ENCODE peak calls at places on chromosomes 5 and 9, in eight cellular contexts. X is posterior vena cava; M is stimulated activated naive CD8-positive, alpha-beta T cell treated with anti-CD3 and anti-CD28 coated beads, Interleukin-15, amount 100 ng/mL, for 72 hours; V is foreskin keratinocyte; D is cardiac fibroblast; L is lung; W is A673; T is NT2/D1. G is an unnamed sample.

GRCh38 chr9:127198587-127198986 is 66.0 kb upstream of the GARNL3 start:
- DNase-seq in X (no peak), M (no peak), V (no peak), D (no peak), L (no peak), W (no peak), T (no peak), G (peak)

GRCh38 chr5:62354028-62354874 is 48.2 kb downstream of the KIF2A start:
- DNase-seq in X (no peak), M (no peak), V (peak), D (peak), L (no peak), W (peak), T (no peak), G (no peak)

GRCh38 chr9:79699479-79699878 is 127.7 kb downstream of the TLE4 start:
- DNase-seq in X (no peak), M (no peak), V (no peak), D (no peak), L (no peak), W (no peak), T (no peak), G (no peak)

GRCh38 chr5:134642931-134643530 is 5.6 kb upstream of the SEC24A start:
- DNase-seq in X (no peak), M (no peak), V (no peak), D (no peak), L (no peak), W (no peak), T (no peak), G (peak)

GRCh38 chr5:74316064-74316586 is 324.4 kb downstream of the ENC1 start:
- DNase-seq in X (peak), M (no peak), V (peak), D (peak), L (peak), W (peak), T (no peak), G (no peak)

GRCh38 chr9:137295313-137296213 is 6.5 kb downstream of the NRARP start:
- DNase-seq in X (no peak), M (peak), V (no peak), D (no peak), L (no peak), W (peak), T (no peak), G (peak)

GRCh38 chr9:20408513-20408912 is 213.8 kb downstream of the MLLT3 start:
- DNase-seq in X (no peak), M (no peak), V (no peak), D (no peak), L (no peak), W (no peak), T (no peak), G (no peak)

GRCh38 chr9:124665391-124666058 is 105.6 kb downstream of the NR6A1 start:
- DNase-seq in X (no peak), M (no peak), V (peak), D (peak), L (no peak), W (peak), T (no peak), G (no peak)

GRCh38 chr9:113963017-113963620 is 87.0 kb downstream of the ZNF618 start:
- DNase-seq in X (no peak), M (peak), V (peak), D (peak), L (peak), W (peak), T (peak), G (no peak)

GRCh38 chr5:125743939-125744338 is 679.3 kb upstream of the GRAMD2B start:
- DNase-seq in X (no peak), M (no peak), V (no peak), D (no peak), L (no peak), W (no peak), T (no peak), G (no peak)

GRCh38 chr5:9582406-9582805 is 36.5 kb upstream of the SEMA5A start:
- DNase-seq in X (no peak), M (no peak), V (no peak), D (peak), L (no peak), W (no peak), T (no peak), G (no peak)

GRCh38 chr5:76716456-76717157 is 681 bp downstream of the F2R start:
- DNase-seq in X (no peak), M (no peak), V (no peak), D (peak), L (no peak), W (peak), T (no peak), G (peak)

GRCh38 chr5:122972877-122973276 is 63.6 kb downstream of the PPIC start:
- DNase-seq in X (no peak), M (no peak), V (peak), D (peak), L (no peak), W (no peak), T (no peak), G (no peak)

GRCh38 chr9:96691326-96691725 is 36.2 kb upstream of the PRXL2C start:
- DNase-seq in X (no peak), M (no peak), V (peak), D (no peak), L (no peak), W (no peak), T (no peak), G (no peak)

GRCh38 chr5:115324021-115324420 is 27.6 kb upstream of the CCDC112 start:
- DNase-seq in X (no peak), M (no peak), V (peak), D (peak), L (no peak), W (no peak), T (no peak), G (no peak)

GRCh38 chr5:159448-160172 is 31.7 kb upstream of the LRRC14B start:
- DNase-seq in X (peak), M (no peak), V (no peak), D (peak), L (no peak), W (no peak), T (no peak), G (peak)

GRCh38 chr9:92325991-92326500 is 293 bp downstream of the CENPP start:
- DNase-seq in X (no peak), M (no peak), V (peak), D (no peak), L (no peak), W (peak), T (no peak), G (no peak)

GRCh38 chr9:3916420-3916819 is 383.4 kb downstream of the GLIS3 start:
- DNase-seq in X (no peak), M (no peak), V (no peak), D (no peak), L (no peak), W (peak), T (no peak), G (no peak)